ENCODE peak calls at places on chromosomes 12 and 14, in seven cellular contexts. G, V, P, J, C, Y and T are unnamed samples.

GRCh38 chr12:22459872-22460490 is 84.4 kb downstream of the C2CD5 start:
- DNase-seq in G (no peak), V (no peak), P (no peak), J (no peak), C (peak; percentile 79), Y (no peak), T (no peak)

GRCh38 chr14:65412881-65413738 is 580 bp downstream of the FUT8 start:
- DNase-seq in G (no peak), V (peak; percentile 52), P (peak; percentile 86), J (peak; percentile 3), C (peak; percentile 75), Y (no peak), T (no peak)

GRCh38 chr14:24911324-24912095 is 138.4 kb downstream of the STXBP6 start:
- DNase-seq in G (no peak), V (no peak), P (no peak), J (no peak), C (no peak), Y (no peak), T (no peak)

GRCh38 chr14:54935958-54936357 is 33.3 kb upstream of the GCH1 start:
- DNase-seq in G (no peak), V (no peak), P (no peak), J (no peak), C (no peak), Y (no peak), T (no peak)

GRCh38 chr12:101829639-101830390 is 944 bp downstream of the GNPTAB start:
- DNase-seq in G (no peak), V (no peak), P (no peak), J (no peak), C (no peak), Y (no peak), T (no peak)

GRCh38 chr12:95996034-95996658 is at the start of gene HAL:
- DNase-seq in G (no peak), V (peak; percentile 55), P (no peak), J (no peak), C (no peak), Y (peak; percentile 20), T (no peak)

GRCh38 chr12:56154246-56154771 is 1.9 kb downstream of the MYL6B start:
- DNase-seq in G (no peak), V (no peak), P (no peak), J (no peak), C (no peak), Y (no peak), T (no peak)

GRCh38 chr14:74595006-74595735 is 16.9 kb downstream of the LTBP2 start:
- DNase-seq in G (no peak), V (no peak), P (peak; percentile 87), J (no peak), C (no peak), Y (no peak), T (no peak)

GRCh38 chr14:102071283-102071998 is 15.4 kb downstream of the HSP90AA1 start:
- DNase-seq in G (no peak), V (no peak), P (no peak), J (no peak), C (no peak), Y (no peak), T (no peak)

GRCh38 chr12:88458327-88458726 is 121.9 kb downstream of the KITLG start:
- DNase-seq in G (no peak), V (no peak), P (no peak), J (no peak), C (no peak), Y (no peak), T (no peak)

GRCh38 chr12:9039397-9039977 is 50.1 kb downstream of the KLRG1 start:
- DNase-seq in G (peak; percentile 35), V (no peak), P (no peak), J (no peak), C (peak; percentile 66), Y (no peak), T (no peak)

GRCh38 chr12:31783996-31784645 is 55.3 kb upstream of the AMN1 start:
- DNase-seq in G (no peak), V (no peak), P (no peak), J (no peak), C (no peak), Y (no peak), T (no peak)

GRCh38 chr12:80189241-80189640 is 89.9 kb downstream of the OTOGL start:
- DNase-seq in G (no peak), V (no peak), P (no peak), J (no peak), C (no peak), Y (no peak), T (no peak)

GRCh38 chr14:34981743-34982420 is 910 bp upstream of the SRP54 start:
- DNase-seq in G (peak; percentile 17), V (no peak), P (no peak), J (no peak), C (peak; percentile 64), Y (peak; percentile 32), T (no peak)

GRCh38 chr12:1719139-1719538 is 28.3 kb downstream of the ADIPOR2 start:
- DNase-seq in G (no peak), V (no peak), P (no peak), J (no peak), C (no peak), Y (no peak), T (no peak)

GRCh38 chr14:91272341-91273272 is 28.1 kb upstream of the GPR68 start:
- DNase-seq in G (no peak), V (no peak), P (no peak), J (no peak), C (no peak), Y (no peak), T (no peak)

GRCh38 chr12:113090740-113091139 is 34.2 kb downstream of the DTX1 start:
- DNase-seq in G (no peak), V (no peak), P (no peak), J (no peak), C (no peak), Y (no peak), T (no peak)

GRCh38 chr12:123150804-123151678 is at the start of gene PITPNM2:
- DNase-seq in G (peak; percentile 54), V (no peak), P (peak; percentile 78), J (peak; percentile 48), C (peak; percentile 94), Y (peak; percentile 67), T (no peak)

GRCh38 chr12:508145-508544 is 48.4 kb downstream of the B4GALNT3 start:
- DNase-seq in G (no peak), V (peak; percentile 35), P (no peak), J (no peak), C (no peak), Y (no peak), T (no peak)

GRCh38 chr14:65718629-65719028 is 306.1 kb downstream of the FUT8 start:
- DNase-seq in G (no peak), V (no peak), P (no peak), J (no peak), C (no peak), Y (no peak), T (no peak)

GRCh38 chr14:38053684-38054083 is 154.0 kb upstream of the SSTR1 start:
- DNase-seq in G (no peak), V (no peak), P (no peak), J (no peak), C (no peak), Y (no peak), T (no peak)

GRCh38 chr12:112126000-112126431 is 656 bp downstream of the TRAFD1 start:
- DNase-seq in G (no peak), V (peak; percentile 29), P (no peak), J (no peak), C (peak; percentile 35), Y (no peak), T (no peak)

GRCh38 chr14:36208690-36209278 is 32.3 kb upstream of the PTCSC3 start:
- DNase-seq in G (peak; percentile 92), V (peak; percentile 82), P (no peak), J (no peak), C (no peak), Y (no peak), T (peak; percentile 96)

GRCh38 chr12:94872671-94873367 is 130.7 kb downstream of the NDUFA12 start:
- DNase-seq in G (no peak), V (no peak), P (no peak), J (no peak), C (peak; percentile 44), Y (no peak), T (no peak)

GRCh38 chr12:19387182-19387581 is 52.1 kb upstream of the AEBP2 start:
- DNase-seq in G (no peak), V (no peak), P (no peak), J (no peak), C (no peak), Y (no peak), T (no peak)

GRCh38 chr14:77074969-77075368 is 23.1 kb upstream of the CIPC start:
- DNase-seq in G (no peak), V (no peak), P (no peak), J (no peak), C (no peak), Y (no peak), T (no peak)

GRCh38 chr14:58107947-58108552 is 44.0 kb downstream of the ARMH4 start:
- DNase-seq in G (no peak), V (no peak), P (no peak), J (no peak), C (peak; percentile 64), Y (peak; percentile 42), T (no peak)

GRCh38 chr14:96091941-96092411 is 52.8 kb downstream of the C14orf132 start:
- DNase-seq in G (no peak), V (no peak), P (no peak), J (no peak), C (no peak), Y (no peak), T (no peak)

GRCh38 chr12:76346236-76346635 is 2.0 kb downstream of the BBS10 start:
- DNase-seq in G (no peak), V (no peak), P (no peak), J (no peak), C (no peak), Y (no peak), T (no peak)

GRCh38 chr12:3378655-3379054 is 112.3 kb upstream of the PRMT8 start:
- DNase-seq in G (no peak), V (no peak), P (no peak), J (no peak), C (no peak), Y (no peak), T (no peak)

GRCh38 chr14:49959822-49960408 is 67.0 kb downstream of the ARF6 start:
- DNase-seq in G (peak; percentile 55), V (no peak), P (no peak), J (no peak), C (no peak), Y (no peak), T (peak; percentile 35)

GRCh38 chr12:108564724-108565123 is 2.3 kb downstream of the ISCU start:
- DNase-seq in G (no peak), V (no peak), P (no peak), J (no peak), C (no peak), Y (no peak), T (no peak)

GRCh38 chr12:52126605-52127578 is 47.4 kb downstream of the SMIM41 start:
- DNase-seq in G (no peak), V (no peak), P (no peak), J (no peak), C (no peak), Y (no peak), T (no peak)

GRCh38 chr12:62435337-62436163 is 31.1 kb upstream of the MON2 start:
- DNase-seq in G (peak; percentile 41), V (peak; percentile 63), P (peak; percentile 65), J (no peak), C (peak; percentile 84), Y (peak; percentile 54), T (no peak)

GRCh38 chr14:61296707-61297502 is 15.8 kb upstream of the TMEM30B start:
- DNase-seq in G (no peak), V (no peak), P (no peak), J (no peak), C (no peak), Y (no peak), T (no peak)

GRCh38 chr14:49189381-49189780 is 396.8 kb downstream of the RPS29 start:
- DNase-seq in G (no peak), V (no peak), P (no peak), J (no peak), C (no peak), Y (no peak), T (no peak)

GRCh38 chr12:75660805-75661404 is 149.5 kb upstream of the KRR1 start:
- DNase-seq in G (no peak), V (no peak), P (no peak), J (no peak), C (no peak), Y (no peak), T (no peak)

GRCh38 chr12:93621986-93622385 is 49.5 kb downstream of the SOCS2 start:
- DNase-seq in G (no peak), V (no peak), P (no peak), J (no peak), C (no peak), Y (no peak), T (no peak)